ENCODE peak calls at places on chromosomes 16 and 17, in four cellular contexts. P is stimulated activated CD4-positive, alpha-beta T cell treated with anti-CD3 and anti-CD28 coated beads, Interleukin-4, amount 100 ng/mL, for 4 hours; R is NCI-H1092; J is fibroblast of lung. A is an unnamed sample.

GRCh38 chr17:75019146-75019545 is 6.7 kb downstream of the MRPL58 start:
- DNase-seq in P (no peak), R (no peak), J (no peak), A (no peak)

GRCh38 chr16:86794216-86794864 is 216.0 kb downstream of the FOXL1 start:
- DNase-seq in P (no peak), R (no peak), J (peak; percentile 63), A (no peak)

GRCh38 chr16:17768257-17768656 is 297.5 kb upstream of the XYLT1 start:
- DNase-seq in P (no peak), R (no peak), J (peak; percentile 88), A (no peak)

GRCh38 chr17:10614536-10615155 is 42.5 kb downstream of the MYH3 start:
- DNase-seq in P (no peak), R (peak; percentile 20), J (peak; percentile 17), A (no peak)

GRCh38 chr17:55925440-55925839 is 174.6 kb downstream of the PCTP start:
- DNase-seq in P (no peak), R (no peak), J (no peak), A (no peak)

GRCh38 chr16:880471-881171 is 80.1 kb upstream of the GNG13 start:
- DNase-seq in P (no peak), R (no peak), J (no peak), A (no peak)

GRCh38 chr16:29860218-29860617 is 2.8 kb downstream of the CDIPT start:
- DNase-seq in P (no peak), R (no peak), J (no peak), A (no peak)

GRCh38 chr16:72023962-72024361 is 15.4 kb downstream of the DHODH start:
- DNase-seq in P (no peak), R (no peak), J (no peak), A (no peak)

GRCh38 chr17:6567528-6568185 is 11.3 kb upstream of the PITPNM3 start:
- DNase-seq in P (no peak), R (no peak), J (no peak), A (no peak)

GRCh38 chr17:50380369-50381259 is 7.6 kb downstream of the EME1 start:
- DNase-seq in P (no peak), R (no peak), J (no peak), A (no peak)

GRCh38 chr17:12256380-12256995 is 235.8 kb downstream of the MAP2K4 start:
- DNase-seq in P (no peak), R (no peak), J (peak; percentile 48), A (no peak)

GRCh38 chr16:52068447-52069074 is 478.4 kb downstream of the TOX3 start:
- DNase-seq in P (no peak), R (peak; percentile 54), J (peak; percentile 14), A (no peak)

GRCh38 chr16:48522041-48522440 is 87.9 kb downstream of the N4BP1 start:
- DNase-seq in P (no peak), R (no peak), J (no peak), A (no peak)

A was measured in NCI-H2081 treated with DMSO at 0.1 percent for 48 hours.